ENCODE peak calls at places on chromosome 12, in six cellular contexts. R is dorsolateral prefrontal cortex, P is fibroblast of lung, F is GM10248, Y is nephron progenitor cell, X is cardiac muscle cell. C is an unnamed sample.

GRCh38 chr12:86801439-86801838 is 545.2 kb upstream of the MGAT4C start:
- DNase-seq in R (no peak), P (peak), F (no peak), Y (no peak), X (no peak), C (no peak)

GRCh38 chr12:70070494-70071007 is 172.7 kb upstream of the CNOT2 start:
- DNase-seq in R (no peak), P (no peak), F (no peak), Y (peak), X (no peak), C (peak)

GRCh38 chr12:51519755-51520154 is 71.3 kb upstream of the SCN8A start:
- DNase-seq in R (no peak), P (no peak), F (no peak), Y (no peak), X (no peak), C (no peak)

GRCh38 chr12:71157601-71158233 is at the start of gene TSPAN8:
- DNase-seq in R (no peak), P (no peak), F (no peak), Y (no peak), X (no peak), C (no peak)

GRCh38 chr12:1540690-1541089 is 53.7 kb downstream of the FBXL14 start:
- DNase-seq in R (no peak), P (peak), F (no peak), Y (no peak), X (no peak), C (no peak)

GRCh38 chr12:13597837-13598236 is 383.6 kb downstream of the GRIN2B start:
- DNase-seq in R (no peak), P (no peak), F (no peak), Y (no peak), X (no peak), C (no peak)

GRCh38 chr12:121576851-121577391 is 3.9 kb downstream of the KDM2B start:
- DNase-seq in R (no peak), P (peak), F (peak), Y (peak), X (no peak), C (peak)

GRCh38 chr12:50354908-50355307 is 41.5 kb downstream of the FAM186A start:
- DNase-seq in R (no peak), P (no peak), F (no peak), Y (no peak), X (no peak), C (no peak)

GRCh38 chr12:108318472-108319275 is 20.4 kb downstream of the CMKLR1 start:
- DNase-seq in R (no peak), P (no peak), F (no peak), Y (no peak), X (no peak), C (no peak)

GRCh38 chr12:27555928-27556778 is 32.1 kb downstream of the PPFIBP1 start:
- DNase-seq in R (no peak), P (peak), F (no peak), Y (no peak), X (no peak), C (no peak)

GRCh38 chr12:68334136-68334535 is 2.0 kb upstream of the MDM1 start:
- DNase-seq in R (no peak), P (no peak), F (peak), Y (no peak), X (no peak), C (no peak)

GRCh38 chr12:6157482-6157881 is 33.0 kb upstream of the VWF start:
- DNase-seq in R (no peak), P (no peak), F (no peak), Y (no peak), X (no peak), C (no peak)

GRCh38 chr12:45379261-45379660 is 163.4 kb downstream of the ANO6 start:
- DNase-seq in R (no peak), P (peak), F (no peak), Y (no peak), X (no peak), C (peak)

GRCh38 chr12:66678640-66679268 is at the start of gene GRIP1:
- DNase-seq in R (no peak), P (peak), F (no peak), Y (no peak), X (no peak), C (no peak)

GRCh38 chr12:94614288-94614721 is 36.1 kb downstream of the TMCC3 start:
- DNase-seq in R (no peak), P (peak), F (no peak), Y (peak), X (peak), C (no peak)

GRCh38 chr12:104958946-104959841 is 1.1 kb upstream of the SLC41A2 start:
- DNase-seq in R (no peak), P (peak), F (no peak), Y (peak), X (no peak), C (no peak)

GRCh38 chr12:27779416-27779815 is 617 bp upstream of the KLHL42 start:
- DNase-seq in R (peak), P (peak), F (peak), Y (peak), X (no peak), C (no peak)

GRCh38 chr12:110699591-110700445 is 10.9 kb upstream of the HVCN1 start:
- DNase-seq in R (no peak), P (no peak), F (no peak), Y (no peak), X (peak), C (no peak)

GRCh38 chr12:50201987-50202521 is 34.9 kb upstream of the CERS5 start:
- DNase-seq in R (no peak), P (peak), F (no peak), Y (no peak), X (no peak), C (no peak)

GRCh38 chr12:77954156-77954555 is 123.5 kb downstream of the NAV3 start:
- DNase-seq in R (no peak), P (peak), F (no peak), Y (no peak), X (no peak), C (no peak)

GRCh38 chr12:17139926-17140325 is 534.0 kb upstream of the LMO3 start:
- DNase-seq in R (no peak), P (no peak), F (no peak), Y (peak), X (no peak), C (no peak)

GRCh38 chr12:75487310-75487709 is 6.8 kb downstream of the GLIPR1 start:
- DNase-seq in R (no peak), P (no peak), F (no peak), Y (no peak), X (no peak), C (no peak)

GRCh38 chr12:14167005-14167628 is 185.7 kb upstream of the GRIN2B start:
- DNase-seq in R (no peak), P (peak), F (peak), Y (peak), X (peak), C (peak)

GRCh38 chr12:69059465-69060457 is 126.8 kb upstream of the CPM start:
- DNase-seq in R (no peak), P (peak), F (no peak), Y (no peak), X (no peak), C (peak)

GRCh38 chr12:68538722-68539614 is 71.7 kb upstream of the RAP1B start:
- DNase-seq in R (no peak), P (peak), F (peak), Y (no peak), X (no peak), C (no peak)

GRCh38 chr12:7134371-7135166 is 4.4 kb downstream of the CLSTN3 start:
- DNase-seq in R (no peak), P (no peak), F (no peak), Y (no peak), X (no peak), C (no peak)

GRCh38 chr12:65511134-65511912 is 232.8 kb downstream of the MSRB3 start:
- DNase-seq in R (no peak), P (no peak), F (no peak), Y (no peak), X (no peak), C (no peak)

GRCh38 chr12:3195337-3195736 is 118.2 kb downstream of the TSPAN9 start:
- DNase-seq in R (no peak), P (no peak), F (no peak), Y (no peak), X (no peak), C (no peak)

GRCh38 chr12:57845478-57846284 is 848 bp downstream of the CTDSP2 start:
- DNase-seq in R (peak), P (peak), F (peak), Y (peak), X (peak), C (no peak)

GRCh38 chr12:32217354-32218310 is 111.0 kb downstream of the BICD1 start:
- DNase-seq in R (no peak), P (peak), F (no peak), Y (no peak), X (no peak), C (peak)

GRCh38 chr12:111410229-111411186 is 4.8 kb downstream of the SH2B3 start:
- DNase-seq in R (no peak), P (peak), F (no peak), Y (peak), X (no peak), C (no peak)

GRCh38 chr12:851343-851742 is 98.2 kb downstream of the RAD52 start:
- DNase-seq in R (no peak), P (peak), F (no peak), Y (no peak), X (peak), C (no peak)

GRCh38 chr12:29582677-29583076 is 85.2 kb upstream of the OVCH1 start:
- DNase-seq in R (no peak), P (no peak), F (no peak), Y (no peak), X (no peak), C (no peak)

DNA sequence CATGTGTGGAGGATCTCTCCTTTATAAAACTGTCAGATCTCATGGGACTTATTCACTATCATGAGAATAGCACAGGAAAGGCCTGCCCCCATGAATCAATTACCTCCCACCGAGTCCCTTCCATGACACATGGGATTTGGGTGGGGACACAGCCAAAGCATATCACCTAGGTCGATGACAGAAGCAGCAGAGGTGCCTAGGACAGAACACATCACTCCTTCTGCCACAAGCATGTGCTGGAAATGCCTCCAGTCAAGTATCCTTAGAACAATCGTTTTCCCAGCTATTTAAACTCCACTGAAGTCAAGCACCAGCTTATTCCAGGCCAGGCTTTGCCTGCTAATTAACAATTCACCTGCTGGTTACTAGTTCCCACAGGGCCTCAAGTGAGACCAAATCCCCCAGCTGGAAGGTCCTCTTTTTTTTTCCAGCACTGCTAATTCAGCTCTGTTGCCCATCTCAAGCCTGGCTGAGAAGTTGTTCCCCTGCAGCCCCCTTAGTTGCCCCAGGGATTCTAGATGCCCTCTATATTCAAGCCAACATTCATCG is 212.3 kb upstream of the NUDT4 start:
- DNase-seq in R (no peak), P (no peak), F (no peak), Y (no peak), X (no peak), C (no peak)
- TF ChIP-seq CTCF in R (no peak), P (no peak), F (no peak), Y (no peak), X (no peak), C (no peak)

GRCh38 chr12:4825139-4825858 is 84.4 kb upstream of the KCNA1 start:
- DNase-seq in R (no peak), P (peak), F (no peak), Y (no peak), X (no peak), C (no peak)
- TF ChIP-seq CTCF in R (no peak), P (no peak), F (no peak), Y (no peak), X (no peak), C (no peak)

GRCh38 chr12:49043856-49044258 is 16.7 kb downstream of the KMT2D start:
- DNase-seq in R (no peak), P (peak), F (peak), Y (peak), X (peak), C (no peak)
- TF ChIP-seq CTCF in R (peak), P (peak), F (peak), Y (peak), X (peak), C (peak)

GRCh38 chr12:79935021-79935623 is at the start of gene PPP1R12A:
- DNase-seq in R (peak), P (peak), F (peak), Y (peak), X (peak), C (peak)
- TF ChIP-seq CTCF in R (peak), P (peak), F (no peak), Y (no peak), X (peak), C (peak)

GRCh38 chr12:124968656-124969055 is 20.3 kb downstream of the DHX37 start:
- DNase-seq in R (no peak), P (no peak), F (no peak), Y (no peak), X (no peak), C (no peak)
- TF ChIP-seq CTCF in R (no peak), P (no peak), F (no peak), Y (no peak), X (no peak), C (no peak)

GRCh38 chr12:120480211-120480610 is 10.7 kb upstream of the SRSF9 start:
- DNase-seq in R (no peak), P (no peak), F (no peak), Y (no peak), X (no peak), C (no peak)
- TF ChIP-seq CTCF in R (no peak), P (no peak), F (no peak), Y (no peak), X (no peak), C (no peak)

C was measured in HFF-Myc.